ENCODE peak calls at places on chromosomes 4 and X, in six cellular contexts. One of them, this sample, is unnamed. For H3K36me3, the result is how much of the 10 kb centered on the place peaks cover.

GRCh38 chrX:110836982-110837381 is 41.4 kb upstream of the CHRDL1 start:
- DNase-seq in PC-3: peak
- DNase-seq in tibial artery: no peak
- DNase-seq in neuronal stem cell: no peak
- DNase-seq in Karpas-422: peak
- DNase-seq in CD8-positive, alpha-beta memory T cell: no peak
- DNase-seq in this sample: no peak

GRCh38 chrX:43505759-43506158 is 150.3 kb upstream of the MAOA start:
- DNase-seq in PC-3: peak
- DNase-seq in tibial artery: no peak
- DNase-seq in neuronal stem cell: no peak
- DNase-seq in Karpas-422: no peak
- DNase-seq in CD8-positive, alpha-beta memory T cell: no peak
- DNase-seq in this sample: no peak

GRCh38 chrX:10549280-10549679 is 71.1 kb downstream of the MID1 start:
- DNase-seq in PC-3: peak
- DNase-seq in tibial artery: no peak
- DNase-seq in neuronal stem cell: no peak
- DNase-seq in Karpas-422: no peak
- DNase-seq in CD8-positive, alpha-beta memory T cell: no peak
- DNase-seq in this sample: no peak

GRCh38 chr4:183140911-183141320 is 41.9 kb downstream of the WWC2 start:
- DNase-seq in PC-3: no peak
- DNase-seq in tibial artery: no peak
- DNase-seq in neuronal stem cell: no peak
- DNase-seq in Karpas-422: no peak
- DNase-seq in CD8-positive, alpha-beta memory T cell: no peak
- DNase-seq in this sample: no peak

GRCh38 chr4:53714377-53715140 is 123.3 kb upstream of the LNX1 start:
- DNase-seq in PC-3: no peak
- DNase-seq in tibial artery: no peak
- DNase-seq in neuronal stem cell: no peak
- DNase-seq in Karpas-422: no peak
- DNase-seq in CD8-positive, alpha-beta memory T cell: no peak
- DNase-seq in this sample: no peak

GRCh38 chr4:10765386-10765785 is 80.8 kb upstream of the CLNK start:
- DNase-seq in PC-3: no peak
- DNase-seq in tibial artery: no peak
- DNase-seq in neuronal stem cell: no peak
- DNase-seq in Karpas-422: no peak
- DNase-seq in CD8-positive, alpha-beta memory T cell: no peak
- DNase-seq in this sample: no peak

GRCh38 chr4:185468999-185469398 is 2.5 kb downstream of the CCDC110 start:
- DNase-seq in PC-3: no peak
- DNase-seq in tibial artery: no peak
- DNase-seq in neuronal stem cell: no peak
- DNase-seq in Karpas-422: no peak
- DNase-seq in CD8-positive, alpha-beta memory T cell: no peak
- DNase-seq in this sample: no peak

GRCh38 chr4:111066447-111066846 is 443.6 kb upstream of the PITX2 start:
- DNase-seq in PC-3: no peak
- DNase-seq in tibial artery: no peak
- DNase-seq in neuronal stem cell: no peak
- DNase-seq in Karpas-422: no peak
- DNase-seq in CD8-positive, alpha-beta memory T cell: no peak
- DNase-seq in this sample: no peak

GRCh38 chr4:154367659-154368058 is 123.9 kb downstream of the DCHS2 start:
- DNase-seq in PC-3: no peak
- DNase-seq in tibial artery: no peak
- DNase-seq in neuronal stem cell: no peak
- DNase-seq in Karpas-422: no peak
- DNase-seq in CD8-positive, alpha-beta memory T cell: no peak
- DNase-seq in this sample: no peak

GRCh38 chrX:10259716-10260115 is 102.9 kb downstream of the CLCN4 start:
- DNase-seq in PC-3: no peak
- DNase-seq in tibial artery: no peak
- DNase-seq in neuronal stem cell: no peak
- DNase-seq in Karpas-422: no peak
- DNase-seq in CD8-positive, alpha-beta memory T cell: no peak
- DNase-seq in this sample: no peak

GRCh38 chr4:87088188-87088587 is 132.2 kb downstream of the KLHL8 start:
- DNase-seq in PC-3: no peak
- DNase-seq in tibial artery: no peak
- DNase-seq in neuronal stem cell: no peak
- DNase-seq in Karpas-422: no peak
- DNase-seq in CD8-positive, alpha-beta memory T cell: no peak
- DNase-seq in this sample: no peak

GRCh38 chrX:40213092-40213491 is 115.3 kb upstream of the BCOR start:
- DNase-seq in PC-3: no peak
- DNase-seq in tibial artery: no peak
- DNase-seq in neuronal stem cell: no peak
- DNase-seq in Karpas-422: no peak
- DNase-seq in CD8-positive, alpha-beta memory T cell: no peak
- DNase-seq in this sample: no peak

GRCh38 chr4:75211422-75211821 is 278.5 kb downstream of the PARM1 start:
- DNase-seq in PC-3: no peak
- DNase-seq in tibial artery: no peak
- DNase-seq in neuronal stem cell: no peak
- DNase-seq in Karpas-422: no peak
- DNase-seq in CD8-positive, alpha-beta memory T cell: no peak
- DNase-seq in this sample: no peak

GRCh38 chr4:1793496-1793840 is 375 bp downstream of the FGFR3 start:
- DNase-seq in PC-3: peak
- DNase-seq in tibial artery: no peak
- DNase-seq in neuronal stem cell: no peak
- DNase-seq in Karpas-422: peak
- DNase-seq in CD8-positive, alpha-beta memory T cell: no peak
- DNase-seq in this sample: no peak

GRCh38 chrX:49842603-49843002 is 13.5 kb downstream of the PAGE4 start:
- DNase-seq in PC-3: no peak
- DNase-seq in tibial artery: no peak
- DNase-seq in neuronal stem cell: no peak
- DNase-seq in Karpas-422: no peak
- DNase-seq in CD8-positive, alpha-beta memory T cell: no peak
- DNase-seq in this sample: no peak

GRCh38 chrX:119516157-119516702 is 48.0 kb downstream of the SLC25A5 start:
- DNase-seq in PC-3: peak
- DNase-seq in tibial artery: no peak
- DNase-seq in neuronal stem cell: peak
- DNase-seq in Karpas-422: peak
- DNase-seq in CD8-positive, alpha-beta memory T cell: peak
- DNase-seq in this sample: no peak

GRCh38 chr4:66691101-66691500 is 854.2 kb downstream of the CENPC start:
- DNase-seq in PC-3: peak
- DNase-seq in tibial artery: no peak
- DNase-seq in neuronal stem cell: no peak
- DNase-seq in Karpas-422: peak
- DNase-seq in CD8-positive, alpha-beta memory T cell: no peak
- DNase-seq in this sample: no peak

GRCh38 chr4:8224596-8225289 is 25.7 kb downstream of the SH3TC1 start:
- DNase-seq in PC-3: no peak
- DNase-seq in tibial artery: no peak
- DNase-seq in neuronal stem cell: no peak
- DNase-seq in Karpas-422: no peak
- DNase-seq in CD8-positive, alpha-beta memory T cell: peak
- DNase-seq in this sample: no peak

GRCh38 chr4:4554234-4554633 is 12.4 kb upstream of the STX18 start:
- DNase-seq in PC-3: no peak
- DNase-seq in tibial artery: no peak
- DNase-seq in neuronal stem cell: no peak
- DNase-seq in Karpas-422: no peak
- DNase-seq in CD8-positive, alpha-beta memory T cell: no peak
- DNase-seq in this sample: no peak

GRCh38 chr4:173765731-173766130 is 235.7 kb upstream of the HAND2 start:
- DNase-seq in PC-3: no peak
- DNase-seq in tibial artery: no peak
- DNase-seq in neuronal stem cell: no peak
- DNase-seq in Karpas-422: no peak
- DNase-seq in CD8-positive, alpha-beta memory T cell: no peak
- DNase-seq in this sample: no peak

GRCh38 chr4:3213101-3213416 is 35.9 kb upstream of the MSANTD1 start:
- DNase-seq in PC-3: no peak
- DNase-seq in tibial artery: no peak
- DNase-seq in neuronal stem cell: no peak
- DNase-seq in Karpas-422: no peak
- DNase-seq in CD8-positive, alpha-beta memory T cell: no peak
- DNase-seq in this sample: no peak

GRCh38 chr4:4666693-4667642 is 125.1 kb upstream of the STX18 start:
- DNase-seq in PC-3: no peak
- DNase-seq in tibial artery: no peak
- DNase-seq in neuronal stem cell: no peak
- DNase-seq in Karpas-422: no peak
- DNase-seq in CD8-positive, alpha-beta memory T cell: no peak
- DNase-seq in this sample: no peak

GRCh38 chr4:75950416-75950815 is 9.6 kb upstream of the NAAA start:
- DNase-seq in PC-3: no peak
- DNase-seq in tibial artery: no peak
- DNase-seq in neuronal stem cell: no peak
- DNase-seq in Karpas-422: no peak
- DNase-seq in CD8-positive, alpha-beta memory T cell: no peak
- DNase-seq in this sample: no peak

GRCh38 chr4:80183196-80184052 is 13.9 kb upstream of the PRDM8 start:
- DNase-seq in PC-3: no peak
- DNase-seq in tibial artery: no peak
- DNase-seq in neuronal stem cell: no peak
- DNase-seq in Karpas-422: no peak
- DNase-seq in CD8-positive, alpha-beta memory T cell: peak
- DNase-seq in this sample: no peak

DNA sequence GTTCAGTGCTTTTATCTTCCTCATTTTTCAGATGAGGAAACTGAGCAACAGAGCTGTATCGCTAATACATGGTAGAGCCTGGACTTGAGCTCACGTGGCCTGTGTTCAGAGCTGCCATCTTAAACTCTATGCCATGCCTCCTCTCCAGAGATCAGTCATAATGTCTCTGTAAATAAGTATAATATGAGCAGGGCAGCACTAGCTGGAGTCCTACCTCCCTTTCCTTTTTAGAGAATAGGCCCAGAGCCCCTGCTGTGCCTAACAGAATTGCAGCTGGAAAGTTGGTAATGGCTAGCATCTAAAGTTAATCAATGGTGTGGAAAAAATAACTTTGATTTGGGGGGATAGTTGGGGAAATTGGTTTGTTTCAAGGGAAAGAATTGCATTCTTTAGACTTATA is 20.4 kb downstream of the CASP6 start:
- DNase-seq in PC-3: no peak
- DNase-seq in tibial artery: no peak
- DNase-seq in neuronal stem cell: no peak
- DNase-seq in Karpas-422: no peak
- DNase-seq in CD8-positive, alpha-beta memory T cell: no peak
- DNase-seq in this sample: no peak
- H3K36me3 ChIP-seq in PC-3: under half
- H3K36me3 ChIP-seq in tibial artery: under half
- H3K36me3 ChIP-seq in neuronal stem cell: under half
- H3K36me3 ChIP-seq in Karpas-422: under half
- H3K36me3 ChIP-seq in CD8-positive, alpha-beta memory T cell: under half
- H3K36me3 ChIP-seq in this sample: under half

GRCh38 chr4:145171919-145172318 is 8.5 kb downstream of the OTUD4 start:
- DNase-seq in PC-3: no peak
- DNase-seq in tibial artery: no peak
- DNase-seq in neuronal stem cell: no peak
- DNase-seq in Karpas-422: no peak
- DNase-seq in CD8-positive, alpha-beta memory T cell: no peak
- DNase-seq in this sample: no peak
- H3K36me3 ChIP-seq in PC-3: under half
- H3K36me3 ChIP-seq in tibial artery: under half
- H3K36me3 ChIP-seq in neuronal stem cell: under half
- H3K36me3 ChIP-seq in Karpas-422: half or more
- H3K36me3 ChIP-seq in CD8-positive, alpha-beta memory T cell: under half
- H3K36me3 ChIP-seq in this sample: under half

DNA sequence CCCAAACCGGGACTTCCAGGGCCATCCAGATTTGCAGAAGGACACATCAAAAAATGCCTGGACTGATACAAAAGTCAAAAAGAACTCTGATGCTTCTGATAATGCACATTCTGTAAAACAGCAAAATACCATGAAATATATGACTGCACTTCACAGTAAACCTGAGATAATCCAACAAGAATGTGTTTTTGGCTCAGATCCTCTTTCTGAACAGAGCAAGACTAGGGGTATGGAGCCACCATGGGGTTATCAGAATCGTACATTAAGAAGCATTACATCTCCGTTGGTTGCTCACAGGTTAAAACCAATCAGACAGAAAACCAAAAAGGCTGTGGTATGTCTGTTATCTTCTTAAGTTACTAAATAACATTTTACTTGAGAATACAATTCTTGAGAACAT is 9.2 kb downstream of the PLK4 start:
- DNase-seq in PC-3: no peak
- DNase-seq in tibial artery: no peak
- DNase-seq in neuronal stem cell: no peak
- DNase-seq in Karpas-422: no peak
- DNase-seq in CD8-positive, alpha-beta memory T cell: no peak
- DNase-seq in this sample: no peak
- H3K36me3 ChIP-seq in PC-3: half or more
- H3K36me3 ChIP-seq in tibial artery: under half
- H3K36me3 ChIP-seq in neuronal stem cell: under half
- H3K36me3 ChIP-seq in Karpas-422: half or more
- H3K36me3 ChIP-seq in CD8-positive, alpha-beta memory T cell: under half
- H3K36me3 ChIP-seq in this sample: under half

GRCh38 chr4:5686338-5686737 is 22.0 kb downstream of the EVC2 start:
- DNase-seq in PC-3: no peak
- DNase-seq in tibial artery: no peak
- DNase-seq in neuronal stem cell: no peak
- DNase-seq in Karpas-422: no peak
- DNase-seq in CD8-positive, alpha-beta memory T cell: no peak
- DNase-seq in this sample: no peak

GRCh38 chr4:5693871-5694270 is 14.5 kb downstream of the EVC2 start:
- DNase-seq in PC-3: no peak
- DNase-seq in tibial artery: no peak
- DNase-seq in neuronal stem cell: no peak
- DNase-seq in Karpas-422: no peak
- DNase-seq in CD8-positive, alpha-beta memory T cell: no peak
- DNase-seq in this sample: no peak

GRCh38 chr4:5696341-5696740 is 12.0 kb downstream of the EVC2 start:
- DNase-seq in PC-3: no peak
- DNase-seq in tibial artery: no peak
- DNase-seq in neuronal stem cell: no peak
- DNase-seq in Karpas-422: no peak
- DNase-seq in CD8-positive, alpha-beta memory T cell: no peak
- DNase-seq in this sample: no peak

GRCh38 chr4:5689065-5689464 is 19.3 kb downstream of the EVC2 start:
- DNase-seq in PC-3: no peak
- DNase-seq in tibial artery: no peak
- DNase-seq in neuronal stem cell: no peak
- DNase-seq in Karpas-422: no peak
- DNase-seq in CD8-positive, alpha-beta memory T cell: no peak
- DNase-seq in this sample: no peak

DNA sequence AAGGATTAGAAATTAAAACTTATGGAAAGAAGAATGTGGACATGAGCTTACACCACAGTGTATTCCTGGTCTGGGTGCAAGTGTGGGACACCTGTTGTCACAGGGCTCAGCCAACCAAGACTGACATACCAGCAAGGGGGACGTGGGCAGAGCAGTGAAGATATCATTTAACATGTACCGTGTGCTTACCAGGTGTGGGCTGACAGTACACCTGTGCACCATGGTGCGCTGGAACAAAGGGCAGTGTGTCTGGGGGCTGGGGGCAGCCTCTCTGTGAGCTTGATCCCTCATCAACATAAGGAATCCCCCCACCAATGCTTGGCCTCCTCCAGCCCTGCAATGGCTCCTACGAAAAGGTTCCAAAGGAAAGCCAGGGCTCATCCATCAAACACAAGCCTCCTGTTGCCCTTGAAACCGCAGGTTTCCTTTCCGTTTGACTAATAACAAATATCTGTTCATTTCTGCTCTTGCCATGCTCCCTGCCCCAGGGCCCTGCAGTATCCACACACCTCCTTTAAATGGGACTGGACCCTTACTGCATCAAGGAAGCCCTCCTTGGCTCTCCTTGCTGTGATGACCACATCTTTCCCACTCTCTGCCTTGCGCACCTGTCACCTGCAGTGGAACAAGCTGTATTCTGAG is 16.7 kb downstream of the EVC2 start:
- DNase-seq in PC-3: no peak
- DNase-seq in tibial artery: no peak
- DNase-seq in neuronal stem cell: no peak
- DNase-seq in Karpas-422: no peak
- DNase-seq in CD8-positive, alpha-beta memory T cell: no peak
- DNase-seq in this sample: no peak
- H3K36me3 ChIP-seq in PC-3: under half
- H3K36me3 ChIP-seq in tibial artery: half or more
- H3K36me3 ChIP-seq in neuronal stem cell: under half
- H3K36me3 ChIP-seq in Karpas-422: under half
- H3K36me3 ChIP-seq in CD8-positive, alpha-beta memory T cell: under half
- H3K36me3 ChIP-seq in this sample: under half